ENCODE peak calls at places on chromosomes 5 and 9, in eight cellular contexts. One of them, this sample, is unnamed.

GRCh38 chr5:36928947-36929346 is 52.4 kb downstream of the NIPBL start:
- DNase-seq in cardiac fibroblast: peak; percentile 77
- DNase-seq in stimulated activated naive CD8-positive, alpha-beta T cell treated with anti-CD3 and anti-CD28 coated beads, Interleukin-15, amount 100 ng/mL, for 72 hours: no peak
- DNase-seq in ureter: no peak
- DNase-seq in ascending aorta: no peak
- DNase-seq in NCI-H446: peak; percentile 70
- DNase-seq in GM23248: peak; percentile 70
- DNase-seq in COR-L47: no peak
- DNase-seq in this sample: peak; percentile 13

GRCh38 chr5:96629774-96630173 is 32.4 kb upstream of the CAST start:
- DNase-seq in NCI-H446: no peak
- DNase-seq in ureter: peak; percentile 66
- DNase-seq in stimulated activated naive CD8-positive, alpha-beta T cell treated with anti-CD3 and anti-CD28 coated beads, Interleukin-15, amount 100 ng/mL, for 72 hours: no peak
- DNase-seq in ascending aorta: no peak
- DNase-seq in COR-L47: no peak
- DNase-seq in GM23248: peak; percentile 92
- DNase-seq in cardiac fibroblast: peak; percentile 95
- DNase-seq in this sample: peak; percentile 78

GRCh38 chr5:114305402-114306207 is 56.3 kb upstream of the KCNN2 start:
- DNase-seq in NCI-H446: peak; percentile 43
- DNase-seq in ascending aorta: no peak
- DNase-seq in GM23248: peak; percentile 10
- DNase-seq in ureter: no peak
- DNase-seq in cardiac fibroblast: peak; percentile 37
- DNase-seq in stimulated activated naive CD8-positive, alpha-beta T cell treated with anti-CD3 and anti-CD28 coated beads, Interleukin-15, amount 100 ng/mL, for 72 hours: no peak
- DNase-seq in COR-L47: peak; percentile 21
- DNase-seq in this sample: no peak

GRCh38 chr5:171617787-171618690 is 167.6 kb upstream of the SMIM23 start:
- DNase-seq in ureter: no peak
- DNase-seq in GM23248: no peak
- DNase-seq in NCI-H446: peak; percentile 51
- DNase-seq in cardiac fibroblast: no peak
- DNase-seq in COR-L47: no peak
- DNase-seq in ascending aorta: no peak
- DNase-seq in stimulated activated naive CD8-positive, alpha-beta T cell treated with anti-CD3 and anti-CD28 coated beads, Interleukin-15, amount 100 ng/mL, for 72 hours: no peak
- DNase-seq in this sample: no peak

GRCh38 chr5:51433052-51433710 is 49.9 kb downstream of the ISL1 start:
- DNase-seq in COR-L47: no peak
- DNase-seq in GM23248: no peak
- DNase-seq in NCI-H446: no peak
- DNase-seq in cardiac fibroblast: no peak
- DNase-seq in ascending aorta: no peak
- DNase-seq in stimulated activated naive CD8-positive, alpha-beta T cell treated with anti-CD3 and anti-CD28 coated beads, Interleukin-15, amount 100 ng/mL, for 72 hours: no peak
- DNase-seq in ureter: no peak
- DNase-seq in this sample: no peak

GRCh38 chr5:132457371-132458225 is 33.0 kb downstream of the IRF1 start:
- DNase-seq in NCI-H446: no peak
- DNase-seq in COR-L47: no peak
- DNase-seq in cardiac fibroblast: peak; percentile 88
- DNase-seq in ascending aorta: no peak
- DNase-seq in ureter: no peak
- DNase-seq in GM23248: peak; percentile 92
- DNase-seq in stimulated activated naive CD8-positive, alpha-beta T cell treated with anti-CD3 and anti-CD28 coated beads, Interleukin-15, amount 100 ng/mL, for 72 hours: peak; percentile 66
- DNase-seq in this sample: peak; percentile 82

GRCh38 chr5:172486451-172486850 is 32.1 kb upstream of the SH3PXD2B start:
- DNase-seq in stimulated activated naive CD8-positive, alpha-beta T cell treated with anti-CD3 and anti-CD28 coated beads, Interleukin-15, amount 100 ng/mL, for 72 hours: no peak
- DNase-seq in ureter: no peak
- DNase-seq in ascending aorta: no peak
- DNase-seq in GM23248: no peak
- DNase-seq in NCI-H446: no peak
- DNase-seq in COR-L47: no peak
- DNase-seq in cardiac fibroblast: no peak
- DNase-seq in this sample: no peak

GRCh38 chr5:162325143-162325727 is 257.7 kb downstream of the GABRG2 start:
- DNase-seq in ureter: no peak
- DNase-seq in COR-L47: no peak
- DNase-seq in cardiac fibroblast: peak; percentile 24
- DNase-seq in NCI-H446: no peak
- DNase-seq in GM23248: no peak
- DNase-seq in stimulated activated naive CD8-positive, alpha-beta T cell treated with anti-CD3 and anti-CD28 coated beads, Interleukin-15, amount 100 ng/mL, for 72 hours: no peak
- DNase-seq in ascending aorta: no peak
- DNase-seq in this sample: no peak

GRCh38 chr5:172339264-172340180 is 56.0 kb upstream of the UBTD2 start:
- DNase-seq in GM23248: no peak
- DNase-seq in NCI-H446: peak; percentile 18
- DNase-seq in ureter: no peak
- DNase-seq in stimulated activated naive CD8-positive, alpha-beta T cell treated with anti-CD3 and anti-CD28 coated beads, Interleukin-15, amount 100 ng/mL, for 72 hours: no peak
- DNase-seq in COR-L47: no peak
- DNase-seq in cardiac fibroblast: no peak
- DNase-seq in ascending aorta: no peak
- DNase-seq in this sample: no peak

GRCh38 chr5:143828710-143829109 is 16.7 kb downstream of the HMHB1 start:
- DNase-seq in ascending aorta: no peak
- DNase-seq in NCI-H446: no peak
- DNase-seq in GM23248: no peak
- DNase-seq in COR-L47: no peak
- DNase-seq in ureter: no peak
- DNase-seq in cardiac fibroblast: no peak
- DNase-seq in stimulated activated naive CD8-positive, alpha-beta T cell treated with anti-CD3 and anti-CD28 coated beads, Interleukin-15, amount 100 ng/mL, for 72 hours: no peak
- DNase-seq in this sample: no peak

GRCh38 chr5:149147673-149148072 is 6.4 kb downstream of the ABLIM3 start:
- DNase-seq in ureter: no peak
- DNase-seq in GM23248: no peak
- DNase-seq in cardiac fibroblast: no peak
- DNase-seq in ascending aorta: no peak
- DNase-seq in COR-L47: no peak
- DNase-seq in stimulated activated naive CD8-positive, alpha-beta T cell treated with anti-CD3 and anti-CD28 coated beads, Interleukin-15, amount 100 ng/mL, for 72 hours: no peak
- DNase-seq in NCI-H446: no peak
- DNase-seq in this sample: no peak

GRCh38 chr5:115898656-115899055 is 56.9 kb downstream of the AP3S1 start:
- DNase-seq in NCI-H446: no peak
- DNase-seq in ascending aorta: no peak
- DNase-seq in stimulated activated naive CD8-positive, alpha-beta T cell treated with anti-CD3 and anti-CD28 coated beads, Interleukin-15, amount 100 ng/mL, for 72 hours: no peak
- DNase-seq in GM23248: no peak
- DNase-seq in cardiac fibroblast: peak; percentile 49
- DNase-seq in ureter: no peak
- DNase-seq in COR-L47: no peak
- DNase-seq in this sample: no peak

GRCh38 chr9:91775011-91775707 is 174.9 kb downstream of the ROR2 start:
- DNase-seq in ureter: peak; percentile 76
- DNase-seq in NCI-H446: peak; percentile 9
- DNase-seq in stimulated activated naive CD8-positive, alpha-beta T cell treated with anti-CD3 and anti-CD28 coated beads, Interleukin-15, amount 100 ng/mL, for 72 hours: peak; percentile 69
- DNase-seq in ascending aorta: no peak
- DNase-seq in cardiac fibroblast: peak; percentile 56
- DNase-seq in GM23248: peak; percentile 71
- DNase-seq in COR-L47: peak; percentile 62
- DNase-seq in this sample: peak; percentile 83

GRCh38 chr5:179732918-179733763 is 519 bp downstream of the MAML1 start:
- DNase-seq in NCI-H446: peak; percentile 23
- DNase-seq in cardiac fibroblast: no peak
- DNase-seq in GM23248: peak; percentile 68
- DNase-seq in ureter: peak; percentile 48
- DNase-seq in COR-L47: peak; percentile 17
- DNase-seq in stimulated activated naive CD8-positive, alpha-beta T cell treated with anti-CD3 and anti-CD28 coated beads, Interleukin-15, amount 100 ng/mL, for 72 hours: no peak
- DNase-seq in ascending aorta: no peak
- DNase-seq in this sample: peak; percentile 74

GRCh38 chr5:65391591-65391990 is 90.1 kb downstream of the ADAMTS6 start:
- DNase-seq in COR-L47: no peak
- DNase-seq in GM23248: peak; percentile 52
- DNase-seq in ascending aorta: no peak
- DNase-seq in cardiac fibroblast: peak; percentile 78
- DNase-seq in NCI-H446: no peak
- DNase-seq in ureter: no peak
- DNase-seq in stimulated activated naive CD8-positive, alpha-beta T cell treated with anti-CD3 and anti-CD28 coated beads, Interleukin-15, amount 100 ng/mL, for 72 hours: no peak
- DNase-seq in this sample: no peak

GRCh38 chr5:59231221-59231931 is 648.5 kb downstream of the RAB3C start:
- DNase-seq in ureter: no peak
- DNase-seq in NCI-H446: no peak
- DNase-seq in stimulated activated naive CD8-positive, alpha-beta T cell treated with anti-CD3 and anti-CD28 coated beads, Interleukin-15, amount 100 ng/mL, for 72 hours: no peak
- DNase-seq in COR-L47: no peak
- DNase-seq in ascending aorta: no peak
- DNase-seq in GM23248: no peak
- DNase-seq in cardiac fibroblast: no peak
- DNase-seq in this sample: no peak

GRCh38 chr9:131738838-131739191 is 1.1 kb downstream of the RAPGEF1 start:
- DNase-seq in GM23248: peak; percentile 33
- DNase-seq in NCI-H446: no peak
- DNase-seq in cardiac fibroblast: no peak
- DNase-seq in ureter: no peak
- DNase-seq in ascending aorta: no peak
- DNase-seq in COR-L47: no peak
- DNase-seq in stimulated activated naive CD8-positive, alpha-beta T cell treated with anti-CD3 and anti-CD28 coated beads, Interleukin-15, amount 100 ng/mL, for 72 hours: no peak
- DNase-seq in this sample: no peak

GRCh38 chr5:173003360-173003759 is 19.8 kb downstream of the ATP6V0E1 start:
- DNase-seq in ureter: no peak
- DNase-seq in COR-L47: no peak
- DNase-seq in NCI-H446: no peak
- DNase-seq in ascending aorta: no peak
- DNase-seq in cardiac fibroblast: no peak
- DNase-seq in GM23248: no peak
- DNase-seq in stimulated activated naive CD8-positive, alpha-beta T cell treated with anti-CD3 and anti-CD28 coated beads, Interleukin-15, amount 100 ng/mL, for 72 hours: no peak
- DNase-seq in this sample: no peak

GRCh38 chr9:99628843-99629242 is 192.8 kb upstream of the NR4A3 start:
- DNase-seq in COR-L47: no peak
- DNase-seq in cardiac fibroblast: no peak
- DNase-seq in GM23248: no peak
- DNase-seq in NCI-H446: no peak
- DNase-seq in ascending aorta: no peak
- DNase-seq in ureter: no peak
- DNase-seq in stimulated activated naive CD8-positive, alpha-beta T cell treated with anti-CD3 and anti-CD28 coated beads, Interleukin-15, amount 100 ng/mL, for 72 hours: no peak
- DNase-seq in this sample: no peak

GRCh38 chr9:82797539-82797938 is 265.4 kb downstream of the RASEF start:
- DNase-seq in COR-L47: peak; percentile 37
- DNase-seq in cardiac fibroblast: no peak
- DNase-seq in stimulated activated naive CD8-positive, alpha-beta T cell treated with anti-CD3 and anti-CD28 coated beads, Interleukin-15, amount 100 ng/mL, for 72 hours: no peak
- DNase-seq in ascending aorta: no peak
- DNase-seq in GM23248: no peak
- DNase-seq in ureter: no peak
- DNase-seq in NCI-H446: peak; percentile 62
- DNase-seq in this sample: no peak

GRCh38 chr9:72554221-72554641 is 32.8 kb downstream of the TMC1 start:
- DNase-seq in GM23248: peak; percentile 90
- DNase-seq in cardiac fibroblast: peak; percentile 66
- DNase-seq in NCI-H446: no peak
- DNase-seq in ascending aorta: no peak
- DNase-seq in ureter: no peak
- DNase-seq in stimulated activated naive CD8-positive, alpha-beta T cell treated with anti-CD3 and anti-CD28 coated beads, Interleukin-15, amount 100 ng/mL, for 72 hours: no peak
- DNase-seq in COR-L47: no peak
- DNase-seq in this sample: peak; percentile 80

This sample was measured in GM03348.